ENCODE peak calls at places on chromosomes 7 and 10, in seven cellular contexts. A, R, G, C, P, Y and K are unnamed samples.

GRCh38 chr7:734214-734613 is 7.1 kb upstream of the PRKAR1B start:
- DNase-seq in A (peak), R (no peak), G (no peak), C (no peak), P (no peak), Y (no peak), K (no peak)

GRCh38 chr7:135192914-135193536 is 18.3 kb downstream of the WDR91 start:
- DNase-seq in A (no peak), R (no peak), G (no peak), C (no peak), P (no peak), Y (no peak), K (no peak)

GRCh38 chr7:105643384-105643783 is 62.1 kb upstream of the EFCAB10 start:
- DNase-seq in A (no peak), R (no peak), G (no peak), C (peak), P (no peak), Y (no peak), K (no peak)

GRCh38 chr10:4131407-4132215 is 346.6 kb upstream of the KLF6 start:
- DNase-seq in A (peak), R (no peak), G (peak), C (no peak), P (peak), Y (no peak), K (peak)

GRCh38 chr7:112207106-112207592 is 654 bp downstream of the ZNF277 start:
- DNase-seq in A (peak), R (no peak), G (no peak), C (no peak), P (no peak), Y (no peak), K (no peak)

GRCh38 chr7:130492519-130493274 is 812 bp downstream of the MEST start:
- DNase-seq in A (no peak), R (no peak), G (peak), C (no peak), P (no peak), Y (no peak), K (no peak)

GRCh38 chr10:19719320-19719719 is 96.9 kb upstream of the PLXDC2 start:
- DNase-seq in A (peak), R (no peak), G (peak), C (no peak), P (no peak), Y (no peak), K (peak)

GRCh38 chr10:31758495-31758894 is 170.1 kb downstream of the ARHGAP12 start:
- DNase-seq in A (no peak), R (no peak), G (peak), C (no peak), P (no peak), Y (peak), K (no peak)

GRCh38 chr10:78301891-78302738 is 268.5 kb downstream of the RPS24 start:
- DNase-seq in A (peak), R (no peak), G (no peak), C (no peak), P (no peak), Y (no peak), K (no peak)

GRCh38 chr7:105126436-105126975 is 112.5 kb downstream of the KMT2E start:
- DNase-seq in A (no peak), R (no peak), G (no peak), C (no peak), P (no peak), Y (no peak), K (no peak)

GRCh38 chr10:32376780-32377179 is 29.8 kb upstream of the EPC1 start:
- DNase-seq in A (peak), R (no peak), G (no peak), C (no peak), P (no peak), Y (no peak), K (no peak)

GRCh38 chr7:49774459-49775064 is 1.1 kb downstream of the VWC2 start:
- DNase-seq in A (peak), R (no peak), G (no peak), C (peak), P (no peak), Y (no peak), K (no peak)

GRCh38 chr10:49610735-49611165 is 640 bp downstream of the SLC18A3 start:
- DNase-seq in A (peak), R (no peak), G (no peak), C (no peak), P (no peak), Y (no peak), K (no peak)

GRCh38 chr7:17054836-17055235 is 173.1 kb upstream of the AGR3 start:
- DNase-seq in A (no peak), R (no peak), G (no peak), C (no peak), P (no peak), Y (no peak), K (no peak)

GRCh38 chr10:50234486-50234885 is 16.8 kb downstream of the ASAH2 start:
- DNase-seq in A (no peak), R (no peak), G (no peak), C (no peak), P (no peak), Y (no peak), K (no peak)

GRCh38 chr7:94039368-94040065 is 35.4 kb upstream of the BET1 start:
- DNase-seq in A (no peak), R (no peak), G (no peak), C (no peak), P (no peak), Y (no peak), K (no peak)

GRCh38 chr7:42233939-42234338 is 3.1 kb downstream of the GLI3 start:
- DNase-seq in A (no peak), R (no peak), G (peak), C (no peak), P (no peak), Y (no peak), K (peak)